ENCODE peak calls at places on chromosome 3, in ten cellular contexts. One of them, this sample, is unnamed.

GRCh38 chr3:40143283-40144090 is 166.0 kb upstream of the EIF1B start:
- DNase-seq in cardiac muscle cell: no peak
- DNase-seq in body of pancreas: no peak
- DNase-seq in thoracic aorta: no peak
- DNase-seq in transverse colon: no peak
- DNase-seq in endothelial cell of umbilical vein: no peak
- DNase-seq in brain microvascular endothelial cell: no peak
- DNase-seq in lower lobe of right lung: no peak
- DNase-seq in tibial artery: no peak
- DNase-seq in fibroblast of lung: peak
- DNase-seq in this sample: no peak

GRCh38 chr3:182201769-182202168 is 490.0 kb downstream of the SOX2 start:
- DNase-seq in cardiac muscle cell: no peak
- DNase-seq in fibroblast of lung: no peak
- DNase-seq in brain microvascular endothelial cell: no peak
- DNase-seq in transverse colon: no peak
- DNase-seq in endothelial cell of umbilical vein: no peak
- DNase-seq in tibial artery: no peak
- DNase-seq in thoracic aorta: no peak
- DNase-seq in lower lobe of right lung: no peak
- DNase-seq in body of pancreas: no peak
- DNase-seq in this sample: no peak

GRCh38 chr3:172355836-172356235 is 92.4 kb downstream of the GHSR start:
- DNase-seq in transverse colon: peak
- DNase-seq in brain microvascular endothelial cell: peak
- DNase-seq in fibroblast of lung: peak
- DNase-seq in tibial artery: no peak
- DNase-seq in cardiac muscle cell: peak
- DNase-seq in endothelial cell of umbilical vein: peak
- DNase-seq in body of pancreas: no peak
- DNase-seq in lower lobe of right lung: no peak
- DNase-seq in thoracic aorta: no peak
- DNase-seq in this sample: no peak

GRCh38 chr3:181581651-181582050 is 130.1 kb upstream of the SOX2 start:
- DNase-seq in thoracic aorta: no peak
- DNase-seq in fibroblast of lung: peak
- DNase-seq in cardiac muscle cell: no peak
- DNase-seq in endothelial cell of umbilical vein: no peak
- DNase-seq in brain microvascular endothelial cell: no peak
- DNase-seq in body of pancreas: no peak
- DNase-seq in tibial artery: no peak
- DNase-seq in transverse colon: no peak
- DNase-seq in lower lobe of right lung: no peak
- DNase-seq in this sample: no peak

GRCh38 chr3:138915503-138916498 is 31.1 kb downstream of the FOXL2 start:
- DNase-seq in lower lobe of right lung: peak
- DNase-seq in cardiac muscle cell: peak
- DNase-seq in transverse colon: peak
- DNase-seq in fibroblast of lung: peak
- DNase-seq in tibial artery: peak
- DNase-seq in brain microvascular endothelial cell: peak
- DNase-seq in body of pancreas: peak
- DNase-seq in endothelial cell of umbilical vein: peak
- DNase-seq in thoracic aorta: peak
- DNase-seq in this sample: peak

GRCh38 chr3:30006111-30006510 is 600.3 kb upstream of the TGFBR2 start:
- DNase-seq in tibial artery: no peak
- DNase-seq in transverse colon: no peak
- DNase-seq in body of pancreas: no peak
- DNase-seq in lower lobe of right lung: no peak
- DNase-seq in thoracic aorta: no peak
- DNase-seq in endothelial cell of umbilical vein: no peak
- DNase-seq in fibroblast of lung: no peak
- DNase-seq in cardiac muscle cell: no peak
- DNase-seq in brain microvascular endothelial cell: no peak
- DNase-seq in this sample: no peak

GRCh38 chr3:67094167-67094566 is 96.1 kb downstream of the KBTBD8 start:
- DNase-seq in body of pancreas: no peak
- DNase-seq in transverse colon: no peak
- DNase-seq in cardiac muscle cell: no peak
- DNase-seq in endothelial cell of umbilical vein: no peak
- DNase-seq in lower lobe of right lung: no peak
- DNase-seq in tibial artery: no peak
- DNase-seq in fibroblast of lung: no peak
- DNase-seq in thoracic aorta: no peak
- DNase-seq in brain microvascular endothelial cell: no peak
- DNase-seq in this sample: no peak

GRCh38 chr3:16589867-16590624 is 15.2 kb downstream of the DAZL start:
- DNase-seq in thoracic aorta: no peak
- DNase-seq in transverse colon: no peak
- DNase-seq in endothelial cell of umbilical vein: no peak
- DNase-seq in tibial artery: no peak
- DNase-seq in brain microvascular endothelial cell: no peak
- DNase-seq in fibroblast of lung: no peak
- DNase-seq in lower lobe of right lung: no peak
- DNase-seq in body of pancreas: no peak
- DNase-seq in cardiac muscle cell: no peak
- DNase-seq in this sample: no peak

GRCh38 chr3:130393594-130393993 is 48.1 kb downstream of the COL6A5 start:
- DNase-seq in fibroblast of lung: no peak
- DNase-seq in thoracic aorta: no peak
- DNase-seq in endothelial cell of umbilical vein: no peak
- DNase-seq in cardiac muscle cell: no peak
- DNase-seq in transverse colon: no peak
- DNase-seq in lower lobe of right lung: no peak
- DNase-seq in body of pancreas: no peak
- DNase-seq in tibial artery: no peak
- DNase-seq in brain microvascular endothelial cell: no peak
- DNase-seq in this sample: no peak

GRCh38 chr3:77296527-77296926 is 256.6 kb downstream of the ROBO2 start:
- DNase-seq in thoracic aorta: no peak
- DNase-seq in transverse colon: no peak
- DNase-seq in cardiac muscle cell: no peak
- DNase-seq in endothelial cell of umbilical vein: no peak
- DNase-seq in body of pancreas: no peak
- DNase-seq in lower lobe of right lung: no peak
- DNase-seq in tibial artery: no peak
- DNase-seq in brain microvascular endothelial cell: no peak
- DNase-seq in fibroblast of lung: peak
- DNase-seq in this sample: no peak

GRCh38 chr3:106728315-106728821 is 648.9 kb upstream of the CCDC54 start:
- DNase-seq in lower lobe of right lung: no peak
- DNase-seq in transverse colon: no peak
- DNase-seq in endothelial cell of umbilical vein: peak
- DNase-seq in thoracic aorta: peak
- DNase-seq in fibroblast of lung: peak
- DNase-seq in tibial artery: no peak
- DNase-seq in cardiac muscle cell: peak
- DNase-seq in brain microvascular endothelial cell: peak
- DNase-seq in body of pancreas: no peak
- DNase-seq in this sample: peak

GRCh38 chr3:96779810-96780209 is 34.6 kb upstream of the EPHA6 start:
- DNase-seq in thoracic aorta: no peak
- DNase-seq in endothelial cell of umbilical vein: no peak
- DNase-seq in cardiac muscle cell: no peak
- DNase-seq in lower lobe of right lung: no peak
- DNase-seq in body of pancreas: no peak
- DNase-seq in brain microvascular endothelial cell: no peak
- DNase-seq in fibroblast of lung: no peak
- DNase-seq in tibial artery: no peak
- DNase-seq in transverse colon: no peak
- DNase-seq in this sample: no peak

GRCh38 chr3:123026551-123027291 is 842 bp downstream of the SEMA5B start:
- DNase-seq in fibroblast of lung: no peak
- DNase-seq in lower lobe of right lung: peak
- DNase-seq in tibial artery: no peak
- DNase-seq in transverse colon: peak
- DNase-seq in thoracic aorta: no peak
- DNase-seq in endothelial cell of umbilical vein: no peak
- DNase-seq in body of pancreas: peak
- DNase-seq in brain microvascular endothelial cell: no peak
- DNase-seq in cardiac muscle cell: no peak
- DNase-seq in this sample: peak

DNA sequence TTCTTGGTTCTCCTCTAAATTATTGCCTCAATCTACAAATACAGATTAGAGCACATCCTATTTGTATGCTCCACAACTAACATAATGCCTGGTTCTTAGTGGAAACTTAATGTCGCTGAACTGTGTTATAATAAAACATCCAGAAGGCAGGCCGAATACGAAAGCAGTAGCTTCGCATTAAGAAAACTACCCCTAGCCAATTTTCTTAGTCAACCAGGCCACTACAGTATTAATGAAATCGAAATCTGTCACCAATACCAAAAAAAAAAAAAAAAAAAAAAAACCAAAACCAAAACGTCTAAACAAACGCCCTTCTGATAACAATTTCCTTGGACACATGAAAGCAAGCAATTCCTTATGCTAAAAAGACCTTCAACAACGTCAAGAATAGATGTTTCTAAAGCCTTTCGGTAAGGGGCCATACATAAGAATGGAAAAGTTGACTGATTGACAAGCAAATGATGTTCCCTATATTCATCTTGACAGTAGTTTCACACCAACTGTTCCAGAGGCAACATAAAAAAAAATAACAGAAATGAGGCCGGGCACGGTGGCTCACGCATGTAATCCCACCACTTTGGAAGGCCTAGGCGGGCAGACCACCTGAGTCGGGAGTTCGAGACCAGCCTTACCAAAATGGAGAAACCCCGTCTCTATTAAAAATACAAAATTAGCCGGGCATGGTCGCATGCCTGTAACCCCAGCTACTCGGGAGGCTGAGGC is 1.3 kb downstream of the DENND6A start:
- DNase-seq in body of pancreas: no peak
- DNase-seq in brain microvascular endothelial cell: no peak
- DNase-seq in endothelial cell of umbilical vein: peak
- DNase-seq in transverse colon: no peak
- DNase-seq in tibial artery: no peak
- DNase-seq in cardiac muscle cell: peak
- DNase-seq in thoracic aorta: no peak
- DNase-seq in fibroblast of lung: no peak
- DNase-seq in lower lobe of right lung: no peak
- DNase-seq in this sample: no peak
- TF ChIP-seq CTCF in body of pancreas: no peak
- TF ChIP-seq CTCF in brain microvascular endothelial cell: no peak
- TF ChIP-seq CTCF in endothelial cell of umbilical vein: no peak
- TF ChIP-seq CTCF in transverse colon: no peak
- TF ChIP-seq CTCF in tibial artery: no peak
- TF ChIP-seq CTCF in cardiac muscle cell: no peak
- TF ChIP-seq CTCF in thoracic aorta: no peak
- TF ChIP-seq CTCF in fibroblast of lung: no peak
- TF ChIP-seq CTCF in lower lobe of right lung: no peak
- TF ChIP-seq CTCF in this sample: no peak

GRCh38 chr3:177212278-177212610 is 15.0 kb upstream of the TBL1XR1 start:
- DNase-seq in fibroblast of lung: no peak
- DNase-seq in cardiac muscle cell: no peak
- DNase-seq in transverse colon: no peak
- DNase-seq in brain microvascular endothelial cell: no peak
- DNase-seq in lower lobe of right lung: no peak
- DNase-seq in body of pancreas: no peak
- DNase-seq in endothelial cell of umbilical vein: no peak
- DNase-seq in thoracic aorta: no peak
- DNase-seq in tibial artery: no peak
- DNase-seq in this sample: no peak
- H3K27ac ChIP-seq in fibroblast of lung: no peak
- H3K27ac ChIP-seq in cardiac muscle cell: no peak
- H3K27ac ChIP-seq in transverse colon: peak
- H3K27ac ChIP-seq in brain microvascular endothelial cell: no peak
- H3K27ac ChIP-seq in lower lobe of right lung: no peak
- H3K27ac ChIP-seq in body of pancreas: peak
- H3K27ac ChIP-seq in endothelial cell of umbilical vein: no peak
- H3K27ac ChIP-seq in thoracic aorta: no peak
- H3K27ac ChIP-seq in tibial artery: no peak
- H3K27ac ChIP-seq in this sample: no peak

GRCh38 chr3:32778389-32778788 is 39.4 kb upstream of the TRIM71 start:
- DNase-seq in lower lobe of right lung: no peak
- DNase-seq in body of pancreas: no peak
- DNase-seq in endothelial cell of umbilical vein: no peak
- DNase-seq in transverse colon: no peak
- DNase-seq in fibroblast of lung: no peak
- DNase-seq in thoracic aorta: no peak
- DNase-seq in tibial artery: no peak
- DNase-seq in cardiac muscle cell: no peak
- DNase-seq in brain microvascular endothelial cell: no peak
- DNase-seq in this sample: no peak
- TF ChIP-seq CTCF in lower lobe of right lung: no peak
- TF ChIP-seq CTCF in body of pancreas: no peak
- TF ChIP-seq CTCF in endothelial cell of umbilical vein: no peak
- TF ChIP-seq CTCF in transverse colon: no peak
- TF ChIP-seq CTCF in fibroblast of lung: no peak
- TF ChIP-seq CTCF in thoracic aorta: no peak
- TF ChIP-seq CTCF in tibial artery: no peak
- TF ChIP-seq CTCF in cardiac muscle cell: no peak
- TF ChIP-seq CTCF in brain microvascular endothelial cell: no peak
- TF ChIP-seq CTCF in this sample: no peak

DNA sequence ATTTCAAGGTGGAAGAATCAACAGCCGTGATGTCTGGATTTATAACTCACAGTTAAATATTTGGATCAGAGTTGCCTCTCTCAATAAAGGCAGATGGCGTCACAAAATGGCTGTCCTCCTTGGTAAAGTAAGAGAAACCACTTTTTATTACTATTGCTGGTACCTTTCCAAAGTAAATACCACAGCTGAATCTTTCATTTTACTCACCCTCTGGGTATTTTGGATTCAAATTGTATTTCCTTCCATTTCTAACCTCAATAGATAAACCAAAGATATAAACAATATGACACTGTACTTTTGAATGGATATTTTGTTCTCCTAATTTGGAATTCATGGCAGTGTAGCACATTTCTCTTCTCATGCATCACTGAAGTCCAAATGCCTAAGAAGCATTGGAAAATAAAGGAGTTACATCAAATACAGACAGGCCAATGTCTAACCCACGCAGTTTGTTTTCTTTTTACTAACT is 29.5 kb downstream of the KLHL24 start:
- DNase-seq in body of pancreas: no peak
- DNase-seq in fibroblast of lung: peak
- DNase-seq in thoracic aorta: no peak
- DNase-seq in endothelial cell of umbilical vein: peak
- DNase-seq in brain microvascular endothelial cell: peak
- DNase-seq in tibial artery: no peak
- DNase-seq in cardiac muscle cell: peak
- DNase-seq in transverse colon: no peak
- DNase-seq in lower lobe of right lung: no peak
- DNase-seq in this sample: no peak
- H3K27ac ChIP-seq in body of pancreas: no peak
- H3K27ac ChIP-seq in fibroblast of lung: no peak
- H3K27ac ChIP-seq in thoracic aorta: no peak
- H3K27ac ChIP-seq in endothelial cell of umbilical vein: no peak
- H3K27ac ChIP-seq in brain microvascular endothelial cell: peak
- H3K27ac ChIP-seq in tibial artery: no peak
- H3K27ac ChIP-seq in cardiac muscle cell: no peak
- H3K27ac ChIP-seq in transverse colon: peak
- H3K27ac ChIP-seq in lower lobe of right lung: no peak
- H3K27ac ChIP-seq in this sample: no peak

GRCh38 chr3:43155464-43156121 is 49.7 kb upstream of the POMGNT2 start:
- DNase-seq in cardiac muscle cell: peak
- DNase-seq in transverse colon: peak
- DNase-seq in fibroblast of lung: peak
- DNase-seq in endothelial cell of umbilical vein: peak
- DNase-seq in body of pancreas: peak
- DNase-seq in lower lobe of right lung: no peak
- DNase-seq in tibial artery: peak
- DNase-seq in thoracic aorta: peak
- DNase-seq in brain microvascular endothelial cell: peak
- DNase-seq in this sample: no peak
- TF ChIP-seq CTCF in cardiac muscle cell: peak
- TF ChIP-seq CTCF in transverse colon: peak
- TF ChIP-seq CTCF in fibroblast of lung: peak
- TF ChIP-seq CTCF in endothelial cell of umbilical vein: peak
- TF ChIP-seq CTCF in body of pancreas: peak
- TF ChIP-seq CTCF in lower lobe of right lung: peak
- TF ChIP-seq CTCF in tibial artery: peak
- TF ChIP-seq CTCF in thoracic aorta: peak
- TF ChIP-seq CTCF in brain microvascular endothelial cell: peak
- TF ChIP-seq CTCF in this sample: peak